ENCODE peak calls at places on chromosomes 1 and 21, in nine cellular contexts. T, N, O, G, B, D, E, A and Y are unnamed samples.

GRCh38 chr21:31612889-31613785 is 46.4 kb upstream of the SOD1 start:
- DNase-seq in T (no peak), N (no peak), O (no peak), G (peak; percentile 67), B (no peak), D (no peak), E (peak; percentile 8), A (no peak), Y (peak; percentile 70)

GRCh38 chr1:165943198-165943597 is 115.8 kb downstream of the UCK2 start:
- DNase-seq in T (no peak), N (no peak), O (no peak), G (no peak), B (no peak), D (no peak), E (no peak), A (peak; percentile 70), Y (no peak)

GRCh38 chr1:41537788-41538351 is 53.4 kb upstream of the EDN2 start:
- DNase-seq in T (no peak), N (peak; percentile 82), O (peak; percentile 90), G (no peak), B (peak; percentile 80), D (peak; percentile 70), E (peak; percentile 80), A (no peak), Y (peak; percentile 50)

GRCh38 chr1:165452336-165453130 is 7.6 kb upstream of the RXRG start:
- DNase-seq in T (no peak), N (no peak), O (no peak), G (no peak), B (no peak), D (no peak), E (no peak), A (no peak), Y (no peak)

GRCh38 chr1:61287014-61287413 is 204.7 kb downstream of the NFIA start:
- DNase-seq in T (no peak), N (no peak), O (no peak), G (no peak), B (no peak), D (no peak), E (peak; percentile 43), A (no peak), Y (no peak)

GRCh38 chr21:41749286-41749685 is 17.6 kb downstream of the RIPK4 start:
- DNase-seq in T (no peak), N (no peak), O (no peak), G (no peak), B (no peak), D (no peak), E (no peak), A (no peak), Y (no peak)

GRCh38 chr21:42760361-42760970 is 107.0 kb downstream of the PDE9A start:
- DNase-seq in T (no peak), N (no peak), O (no peak), G (no peak), B (no peak), D (no peak), E (no peak), A (no peak), Y (peak; percentile 30)

GRCh38 chr1:91809267-91809666 is 76.7 kb downstream of the TGFBR3 start:
- DNase-seq in T (no peak), N (no peak), O (no peak), G (no peak), B (no peak), D (no peak), E (no peak), A (no peak), Y (no peak)

GRCh38 chr1:235952950-235953615 is 86.4 kb upstream of the LYST start:
- DNase-seq in T (no peak), N (no peak), O (no peak), G (no peak), B (no peak), D (no peak), E (no peak), A (no peak), Y (no peak)

GRCh38 chr1:50279622-50280320 is 143.5 kb downstream of the DMRTA2 start:
- DNase-seq in T (no peak), N (no peak), O (no peak), G (peak; percentile 31), B (no peak), D (no peak), E (no peak), A (peak; percentile 82), Y (no peak)

GRCh38 chr1:17755120-17755519 is at the start of gene ACTL8:
- DNase-seq in T (peak; percentile 28), N (no peak), O (no peak), G (no peak), B (no peak), D (no peak), E (no peak), A (no peak), Y (peak; percentile 24)

GRCh38 chr1:43414634-43415223 is 25.0 kb downstream of the SZT2 start:
- DNase-seq in T (peak; percentile 57), N (peak; percentile 49), O (peak; percentile 62), G (peak; percentile 77), B (no peak), D (peak; percentile 53), E (peak; percentile 64), A (peak; percentile 91), Y (no peak)

GRCh38 chr1:161816201-161816600 is 50.1 kb downstream of the ATF6 start:
- DNase-seq in T (peak; percentile 11), N (no peak), O (peak; percentile 70), G (no peak), B (no peak), D (no peak), E (peak; percentile 57), A (no peak), Y (no peak)

DNA sequence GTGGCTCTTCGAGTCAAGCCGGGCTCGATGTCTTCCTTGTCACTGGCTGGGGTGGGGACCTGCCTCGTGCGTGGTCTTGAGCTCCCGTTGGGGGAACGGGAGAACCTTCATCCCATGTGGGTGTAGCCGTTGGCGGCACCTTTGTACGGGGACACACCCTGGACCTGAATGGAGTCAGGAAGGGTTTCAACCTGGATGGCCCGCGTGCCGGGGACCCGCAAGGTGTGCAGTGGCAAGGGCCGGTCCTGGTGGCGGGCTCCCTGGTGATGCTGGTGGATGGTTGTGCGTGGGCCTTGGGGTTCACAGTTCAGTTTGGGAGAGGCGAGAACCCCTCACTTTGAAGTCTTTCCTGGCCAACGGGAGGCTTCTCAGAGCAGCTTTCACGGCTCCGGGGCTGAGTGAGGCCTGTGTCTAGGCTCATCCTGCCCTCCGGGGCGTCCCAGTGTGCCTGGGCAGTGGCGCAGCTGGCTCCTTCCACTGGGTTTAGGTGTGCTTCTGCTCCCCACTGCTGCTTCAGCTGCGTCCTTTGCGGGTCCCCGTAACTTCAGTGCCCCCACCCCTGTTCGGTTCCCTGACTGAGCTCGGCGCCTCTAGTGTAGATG is 11.4 kb downstream of the SKI start:
- DNase-seq in T (no peak), N (no peak), O (no peak), G (no peak), B (no peak), D (no peak), E (no peak), A (no peak), Y (peak; percentile 50)
- H3K4me1 ChIP-seq in T (peaks cover 9% of the 10 kb centered on the region), N (peaks cover 42% of the 10 kb centered on the region), O (peaks cover 26% of the 10 kb centered on the region), G (peaks cover 10% of the 10 kb centered on the region), B (peaks cover 86% of the 10 kb centered on the region), D (peaks cover 34% of the 10 kb centered on the region), E (peaks cover 6% of the 10 kb centered on the region), A (peaks cover 3% of the 10 kb centered on the region), Y (peaks cover 96% of the 10 kb centered on the region)

DNA sequence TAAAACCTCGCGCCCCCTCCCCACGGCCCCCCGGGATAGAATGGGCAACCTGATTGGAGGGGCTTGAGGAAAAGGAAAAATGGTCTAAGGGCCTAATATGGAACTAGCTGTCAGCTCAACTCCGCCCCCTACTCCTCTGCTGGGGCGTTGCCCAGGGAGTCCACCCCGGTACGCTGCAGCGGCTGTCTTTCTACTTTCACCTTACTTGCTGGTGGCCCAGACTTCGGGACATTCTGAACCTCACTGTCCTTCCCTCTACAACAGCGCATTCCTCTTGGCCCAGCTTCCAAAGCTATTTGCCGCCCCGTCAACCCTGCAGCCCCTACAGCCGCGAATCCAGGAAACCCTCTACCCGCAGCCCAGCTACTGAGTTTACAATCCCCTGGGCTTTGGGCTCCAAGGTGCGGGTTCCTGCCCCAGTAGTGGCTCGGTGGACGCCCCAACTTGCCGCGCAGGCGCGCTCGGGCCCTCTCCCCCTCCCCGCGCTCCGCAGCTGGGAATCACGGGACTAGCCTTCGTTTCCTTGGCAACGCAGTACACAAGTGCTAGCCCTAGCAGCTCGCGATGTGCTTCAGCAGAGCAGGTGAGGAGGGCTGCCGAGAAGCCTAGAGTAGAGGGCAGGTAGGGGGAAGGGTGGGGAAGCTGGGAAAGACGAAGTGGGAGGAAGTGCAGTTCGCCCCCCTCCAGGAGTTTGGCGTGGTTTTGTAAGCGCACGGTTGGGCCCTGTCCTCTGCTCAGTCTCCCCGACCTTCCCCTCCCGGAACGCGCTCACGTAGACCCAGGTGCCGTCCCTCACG is 55.6 kb downstream of the CHIA start:
- DNase-seq in T (peak; percentile 82), N (peak; percentile 91), O (peak; percentile 84), G (peak; percentile 98), B (peak; percentile 53), D (peak; percentile 83), E (peak; percentile 91), A (peak; percentile 98), Y (peak; percentile 93)
- TF ChIP-seq CTCF in T (peak; percentile 22), N (no peak), O (peak; percentile 12), G (peak; percentile 42), B (no peak), D (no peak), E (peak; percentile 18), A (peak; percentile 29), Y (peak; percentile 12)

GRCh38 chr1:9826087-9826486 is 2.3 kb upstream of the CLSTN1 start:
- DNase-seq in T (no peak), N (no peak), O (no peak), G (no peak), B (no peak), D (no peak), E (no peak), A (no peak), Y (no peak)
- H3K4me1 ChIP-seq in T (no peaks in the 10 kb centered on the region), N (peaks cover 25% of the 10 kb centered on the region), O (peaks cover 6% of the 10 kb centered on the region), G (peaks cover 30% of the 10 kb centered on the region), B (peaks cover 28% of the 10 kb centered on the region), D (peaks cover 5% of the 10 kb centered on the region), E (peaks cover 13% of the 10 kb centered on the region), A (peaks cover 19% of the 10 kb centered on the region), Y (peaks cover 32% of the 10 kb centered on the region)

GRCh38 chr1:245121523-245121922 is 33.3 kb upstream of the KIF26B start:
- DNase-seq in T (no peak), N (no peak), O (no peak), G (no peak), B (no peak), D (no peak), E (no peak), A (peak; percentile 51), Y (no peak)
- TF ChIP-seq CTCF in T (peak; percentile 10), N (no peak), O (no peak), G (peak; percentile 37), B (no peak), D (no peak), E (no peak), A (peak; percentile 33), Y (no peak)